ENCODE peak calls at places on chromosome 11, in nine cellular contexts. F is kidney, U is uterus, Q is RWPE1, P is aorta, S is SJCRH30, K is heart right ventricle, O is upper lobe of right lung, Z is pancreas. C is an unnamed sample.

GRCh38 chr11:17692931-17693330 is 26.4 kb upstream of the MYOD1 start:
- DNase-seq in P (no peak), K (no peak), O (no peak), F (no peak), Q (no peak), U (no peak), S (no peak), Z (no peak), C (no peak)

GRCh38 chr11:119782673-119783072 is 53.7 kb upstream of the NECTIN1 start:
- DNase-seq in O (no peak), P (no peak), U (peak; percentile 28), Z (no peak), K (peak; percentile 41), S (no peak), Q (no peak), F (peak; percentile 30), C (no peak)

GRCh38 chr11:72584293-72584921 is 89.8 kb downstream of the PDE2A start:
- DNase-seq in P (peak; percentile 93), Z (no peak), O (peak; percentile 86), Q (no peak), K (peak; percentile 29), F (peak; percentile 85), S (no peak), U (no peak), C (no peak)

GRCh38 chr11:64234840-64235379 is 526 bp downstream of the VEGFB start:
- DNase-seq in Q (no peak), S (peak; percentile 44), F (no peak), K (no peak), P (peak; percentile 80), U (peak; percentile 42), Z (peak; percentile 66), O (peak; percentile 83), C (no peak)

GRCh38 chr11:126497581-126498109 is 142.2 kb downstream of the ST3GAL4 start:
- DNase-seq in U (no peak), K (no peak), Z (no peak), O (peak; percentile 34), F (no peak), S (no peak), Q (no peak), P (no peak), C (no peak)

GRCh38 chr11:125513705-125514265 is 17.7 kb upstream of the FEZ1 start:
- DNase-seq in Q (no peak), O (no peak), P (no peak), U (no peak), S (no peak), K (no peak), F (no peak), Z (no peak), C (no peak)

GRCh38 chr11:26229270-26229669 is 102.7 kb upstream of the ANO3 start:
- DNase-seq in Q (peak; percentile 61), P (no peak), Z (no peak), K (no peak), S (no peak), F (no peak), U (no peak), O (no peak), C (no peak)

GRCh38 chr11:73271936-73272679 is at the start of gene P2RY6:
- DNase-seq in Z (no peak), P (peak; percentile 80), Q (peak; percentile 64), F (no peak), K (no peak), U (peak; percentile 16), S (peak; percentile 51), O (peak; percentile 67), C (peak; percentile 73)

GRCh38 chr11:13857828-13858227 is 104.7 kb upstream of the SPON1 start:
- DNase-seq in K (no peak), Q (no peak), Z (no peak), U (no peak), S (no peak), P (no peak), O (no peak), F (no peak), C (no peak)

GRCh38 chr11:68468217-68468828 is 7.8 kb downstream of the PPP6R3 start:
- DNase-seq in S (no peak), U (no peak), O (no peak), K (no peak), Q (no peak), P (no peak), F (no peak), Z (no peak), C (no peak)

GRCh38 chr11:44680982-44681597 is 45.7 kb upstream of the TSPAN18 start:
- DNase-seq in O (no peak), F (no peak), K (no peak), Z (no peak), Q (peak; percentile 63), U (no peak), P (no peak), S (no peak), C (no peak)

GRCh38 chr11:106391771-106392412 is 314.4 kb downstream of the AASDHPPT start:
- DNase-seq in Q (peak; percentile 27), Z (no peak), P (no peak), F (no peak), S (no peak), K (no peak), O (no peak), U (no peak), C (no peak)

GRCh38 chr11:65900125-65900898 is at the start of gene FOSL1:
- DNase-seq in P (peak; percentile 92), K (peak; percentile 86), O (peak; percentile 97), U (peak; percentile 70), Q (peak; percentile 94), F (peak; percentile 96), Z (peak; percentile 81), S (peak; percentile 45), C (peak; percentile 93)

DNA sequence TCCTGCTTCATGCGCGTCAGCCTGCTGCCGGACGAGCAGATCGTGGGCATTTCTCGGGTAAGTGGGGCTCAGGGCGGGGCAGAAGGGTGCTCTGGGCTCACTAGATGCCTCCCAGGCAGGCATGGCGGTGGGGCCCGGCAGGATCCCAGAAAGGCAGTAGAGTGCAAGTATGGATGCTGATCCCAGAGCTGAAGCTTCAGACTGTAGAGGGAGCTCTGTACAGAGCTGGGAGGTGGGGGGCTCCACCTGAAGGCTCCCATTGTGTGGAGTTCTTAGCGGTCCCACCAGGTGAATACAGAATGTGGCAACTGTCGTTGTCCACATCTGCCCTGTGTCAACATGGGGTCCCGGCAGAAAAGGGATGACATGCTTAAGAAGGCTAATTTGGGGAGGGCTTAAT is 16.5 kb upstream of the RHOD start:
- DNase-seq in P (no peak), S (no peak), O (no peak), F (no peak), Z (no peak), U (no peak), Q (no peak), K (no peak), C (no peak)
- H3K27ac ChIP-seq in P (no peak overlapping the region), S (no peak overlapping the region), O (no peak overlapping the region), F (no peak overlapping the region), Z (no peak overlapping the region), U (no peak overlapping the region), Q (no peak overlapping the region), K (no peak overlapping the region), C (no peak overlapping the region)

DNA sequence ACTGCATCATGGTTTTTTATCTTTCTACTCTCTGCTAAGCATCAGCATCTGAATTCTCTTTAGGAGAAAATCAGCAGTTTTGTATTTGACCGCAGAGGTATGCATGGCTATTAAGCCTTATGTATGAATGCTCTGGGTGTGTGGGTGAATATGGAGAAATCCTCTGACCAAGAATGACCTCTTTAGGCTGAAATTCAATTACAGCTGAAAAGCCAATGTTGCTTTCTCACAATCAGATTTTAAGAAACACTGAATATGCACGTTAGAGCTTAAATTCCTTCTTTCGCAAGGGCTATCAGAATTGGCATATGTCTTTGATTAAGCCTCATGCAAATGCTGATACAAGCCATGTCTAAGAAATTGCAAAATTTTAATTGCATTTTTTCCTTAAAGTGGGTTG is 43.2 kb downstream of the ARHGAP42 start:
- DNase-seq in U (no peak), Z (no peak), P (no peak), Q (no peak), O (no peak), S (no peak), F (no peak), K (no peak), C (no peak)
- H3K27ac ChIP-seq in U (no peak overlapping the region), Z (no peak overlapping the region), P (no peak overlapping the region), Q (no peak overlapping the region), O (no peak overlapping the region), S (no peak overlapping the region), F (no peak overlapping the region), K (no peak overlapping the region), C (no peak overlapping the region)

GRCh38 chr11:46352063-46352841 is 5.0 kb downstream of the DGKZ start:
- DNase-seq in Z (peak; percentile 85), O (peak; percentile 74), P (no peak), S (peak; percentile 64), K (no peak), U (no peak), Q (no peak), F (peak; percentile 82), C (no peak)

GRCh38 chr11:46351148-46351547 is 3.9 kb downstream of the DGKZ start:
- DNase-seq in K (no peak), P (no peak), Z (no peak), Q (no peak), U (no peak), F (no peak), O (no peak), S (no peak), C (no peak)

GRCh38 chr11:46351606-46352005 is 4.3 kb downstream of the DGKZ start:
- DNase-seq in S (no peak), O (no peak), K (no peak), Z (peak; percentile 63), F (no peak), Q (no peak), U (no peak), P (no peak), C (no peak)

GRCh38 chr11:46350695-46351094 is 3.4 kb downstream of the DGKZ start:
- DNase-seq in F (no peak), S (no peak), Z (no peak), U (no peak), O (no peak), P (no peak), K (no peak), Q (no peak), C (no peak)

DNA sequence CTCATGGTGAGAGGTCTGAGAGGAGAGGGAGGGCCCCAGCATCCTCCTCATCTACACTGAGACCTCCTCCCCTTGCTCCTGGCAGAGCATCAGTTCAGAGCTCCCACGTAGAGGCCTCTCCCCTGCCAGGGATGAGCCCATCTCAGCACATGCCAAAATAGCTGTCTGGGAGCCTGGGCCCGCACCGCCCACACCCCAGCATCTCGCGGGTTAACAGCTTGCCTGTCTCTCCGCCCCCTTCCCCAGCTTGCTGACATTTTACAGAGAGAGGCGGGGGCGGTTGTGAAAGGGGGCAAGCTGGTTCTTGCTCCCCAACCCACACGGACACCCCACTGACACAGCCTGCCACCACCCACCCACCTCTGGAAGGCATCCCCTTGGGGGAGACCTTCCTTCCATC is 6.4 kb downstream of the DGKZ start:
- DNase-seq in Z (no peak), Q (no peak), U (no peak), K (no peak), S (no peak), O (no peak), F (no peak), P (no peak), C (no peak)
- H3K27ac ChIP-seq in Z (no peak overlapping the region), Q (peak overlapping the region; percentile 63), U (peak overlapping the region; percentile 7), K (peak overlapping the region; percentile 31), S (no peak overlapping the region), O (no peak overlapping the region), F (no peak overlapping the region), P (no peak overlapping the region), C (no peak overlapping the region)

DNA sequence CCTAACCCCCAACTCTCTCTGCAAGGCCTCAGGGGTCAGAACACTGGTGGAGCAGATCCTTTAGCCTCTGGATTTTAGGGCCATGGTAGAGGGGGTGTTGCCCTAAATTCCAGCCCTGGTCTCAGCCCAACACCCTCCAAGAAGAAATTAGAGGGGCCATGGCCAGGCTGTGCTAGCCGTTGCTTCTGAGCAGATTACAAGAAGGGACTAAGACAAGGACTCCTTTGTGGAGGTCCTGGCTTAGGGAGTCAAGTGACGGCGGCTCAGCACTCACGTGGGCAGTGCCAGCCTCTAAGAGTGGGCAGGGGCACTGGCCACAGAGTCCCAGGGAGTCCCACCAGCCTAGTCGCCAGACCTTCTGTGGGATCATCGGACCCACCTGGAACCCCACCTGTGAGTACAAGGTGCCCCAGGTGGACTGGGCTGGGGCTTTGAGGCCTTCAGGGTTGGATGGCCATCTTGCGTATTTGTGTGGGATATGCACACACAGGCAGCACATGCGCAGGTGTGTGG is at the start of gene BEST1:
- DNase-seq in U (no peak), Z (no peak), S (no peak), F (no peak), P (no peak), Q (no peak), O (no peak), K (no peak), C (no peak)
- H3K27ac ChIP-seq in U (peak within 1 kb of the TSS; percentile 77), Z (peak within 1 kb of the TSS; percentile 37), S (no peak within 1 kb of the TSS), F (no peak within 1 kb of the TSS), P (no peak within 1 kb of the TSS), Q (peak within 1 kb of the TSS; percentile 37), O (no peak within 1 kb of the TSS), K (peak within 1 kb of the TSS; percentile 59), C (peak within 1 kb of the TSS; percentile 44)